ENCODE peak calls at places on chromosome 18, in seven cellular contexts. P is endodermal cell, H is fibroblast of mammary gland, G is OCI-LY7, E is A549, F is AG09309, R is mesothelial cell of epicardium. B is an unnamed sample.

GRCh38 chr18:63101811-63102210 is 217.8 kb downstream of the BCL2 start:
- DNase-seq in P (no peak), R (no peak), F (no peak), H (no peak), G (no peak), E (no peak), B (no peak)

GRCh38 chr18:45793295-45793965 is 32.0 kb upstream of the SIGLEC15 start:
- DNase-seq in R (no peak), F (peak), P (no peak), H (peak), E (peak), G (no peak), B (no peak)

GRCh38 chr18:22432672-22433137 is 15.0 kb upstream of the CTAGE1 start:
- DNase-seq in H (peak), E (peak), P (no peak), G (no peak), F (peak), R (no peak), B (no peak)

GRCh38 chr18:22084547-22084946 is 84.8 kb upstream of the GATA6 start:
- DNase-seq in H (no peak), G (no peak), R (no peak), E (no peak), F (no peak), P (peak), B (no peak)

GRCh38 chr18:45284174-45284573 is 331.1 kb upstream of the SLC14A2 start:
- DNase-seq in G (no peak), E (no peak), P (peak), R (no peak), F (no peak), H (no peak), B (no peak)

GRCh38 chr18:57789105-57789504 is 14.0 kb downstream of the ATP8B1 start:
- DNase-seq in G (no peak), F (no peak), E (no peak), R (no peak), P (no peak), H (peak), B (no peak)

GRCh38 chr18:57057890-57058289 is 89.0 kb upstream of the BOD1L2 start:
- DNase-seq in G (no peak), H (no peak), F (no peak), R (no peak), P (no peak), E (no peak), B (no peak)

GRCh38 chr18:23311346-23312103 is 141.6 kb upstream of the RIOK3 start:
- DNase-seq in H (peak), P (no peak), E (no peak), R (no peak), G (no peak), F (peak), B (no peak)

GRCh38 chr18:63578357-63578958 is 8.7 kb upstream of the SERPINB13 start:
- DNase-seq in E (peak), R (peak), F (peak), H (peak), G (peak), P (peak), B (peak)

GRCh38 chr18:58228176-58228575 is 184.2 kb downstream of the NEDD4L start:
- DNase-seq in H (no peak), G (no peak), E (no peak), R (no peak), P (no peak), F (no peak), B (no peak)

GRCh38 chr18:60984496-60984895 is 348.7 kb upstream of the CDH20 start:
- DNase-seq in H (peak), P (no peak), R (no peak), E (no peak), F (peak), G (no peak), B (no peak)

GRCh38 chr18:77448046-77448445 is 198.4 kb downstream of the GALR1 start:
- DNase-seq in R (no peak), F (no peak), H (no peak), G (no peak), E (no peak), P (no peak), B (no peak)

GRCh38 chr18:9792565-9793226 is 84.6 kb downstream of the RAB31 start:
- DNase-seq in H (no peak), F (no peak), E (peak), P (peak), G (peak), R (no peak), B (peak)

GRCh38 chr18:63336366-63337099 is 17.0 kb upstream of the BCL2 start:
- DNase-seq in E (peak), H (peak), R (no peak), G (no peak), P (no peak), F (peak), B (no peak)

GRCh38 chr18:23135679-23136325 is 517 bp downstream of the CABLES1 start:
- DNase-seq in F (no peak), G (peak), H (no peak), P (peak), E (no peak), R (peak), B (peak)

GRCh38 chr18:47754311-47755101 is 176.0 kb downstream of the SMAD2 start:
- DNase-seq in P (peak), R (peak), G (peak), F (no peak), E (peak), H (peak), B (peak)

GRCh38 chr18:47756364-47757016 is 174.0 kb downstream of the SMAD2 start:
- DNase-seq in P (peak), R (peak), H (peak), F (no peak), E (peak), G (peak), B (peak)

GRCh38 chr18:47755102-47755456 is 175.4 kb downstream of the SMAD2 start:
- DNase-seq in E (no peak), R (peak), P (no peak), F (no peak), G (no peak), H (no peak), B (no peak)

GRCh38 chr18:47752796-47753645 is 177.4 kb downstream of the SMAD2 start:
- DNase-seq in P (no peak), H (no peak), E (no peak), R (peak), F (no peak), G (no peak), B (no peak)

GRCh38 chr18:47758000-47758399 is 172.5 kb downstream of the SMAD2 start:
- DNase-seq in H (peak), G (peak), R (no peak), E (no peak), F (no peak), P (peak), B (no peak)
- TF ChIP-seq CTCF in H (peak), G (peak), R (peak), E (no peak), F (peak), P (peak), B (no peak)

GRCh38 chr18:69469444-69469919 is 68.8 kb downstream of the DOK6 start:
- DNase-seq in H (peak), P (peak), E (peak), R (no peak), G (no peak), F (no peak), B (peak)
- TF ChIP-seq CTCF in H (peak), P (peak), E (peak), R (no peak), G (peak), F (no peak), B (no peak)

DNA sequence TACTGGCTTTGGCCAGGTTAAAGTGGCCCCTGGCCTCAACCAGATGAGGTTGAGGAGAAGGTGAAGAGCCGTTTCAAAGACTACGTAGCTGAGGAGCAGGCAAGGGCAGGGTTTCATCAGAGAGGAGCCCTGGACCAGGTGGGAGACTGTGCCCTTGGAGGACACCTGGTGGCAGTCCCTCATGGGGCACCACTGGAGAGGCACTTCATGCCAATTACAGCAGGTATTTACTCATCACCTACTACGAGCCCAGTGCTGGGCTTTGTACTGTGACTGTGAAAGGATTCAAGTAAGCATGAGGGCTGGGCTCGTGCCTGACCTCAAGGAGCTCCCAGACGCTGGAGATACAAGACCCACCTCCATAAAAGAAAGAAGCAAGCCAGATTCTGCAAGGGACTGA is 37.6 kb downstream of the SMAD7 start:
- DNase-seq in F (no peak), G (peak), E (no peak), H (no peak), R (no peak), P (peak), B (no peak)
- TF ChIP-seq CTCF in F (peak), G (peak), E (peak), H (no peak), R (no peak), P (peak), B (peak)

DNA sequence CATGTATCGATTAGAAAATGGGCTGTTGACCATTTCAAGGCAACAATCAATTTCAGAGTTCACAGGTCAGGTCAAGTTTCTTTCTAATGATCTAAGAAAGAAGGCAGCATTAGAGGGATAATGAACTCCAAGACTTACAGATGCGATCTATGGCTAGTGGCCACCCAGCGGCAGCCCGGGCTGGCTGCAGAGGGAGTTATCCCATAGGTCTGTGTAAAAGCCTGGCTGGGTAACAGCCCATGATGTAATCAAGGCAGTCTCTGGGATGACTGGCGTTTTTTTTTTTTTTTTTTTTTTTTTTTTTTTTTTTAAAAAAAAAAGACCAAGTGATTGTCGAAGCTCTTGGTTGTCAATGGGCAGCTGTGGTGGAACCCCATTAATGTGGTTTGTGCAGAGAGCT is 171.1 kb upstream of the SKOR2 start:
- DNase-seq in G (no peak), F (no peak), E (no peak), P (peak), H (peak), R (no peak), B (no peak)
- TF ChIP-seq CTCF in G (no peak), F (no peak), E (no peak), P (peak), H (peak), R (no peak), B (no peak)

DNA sequence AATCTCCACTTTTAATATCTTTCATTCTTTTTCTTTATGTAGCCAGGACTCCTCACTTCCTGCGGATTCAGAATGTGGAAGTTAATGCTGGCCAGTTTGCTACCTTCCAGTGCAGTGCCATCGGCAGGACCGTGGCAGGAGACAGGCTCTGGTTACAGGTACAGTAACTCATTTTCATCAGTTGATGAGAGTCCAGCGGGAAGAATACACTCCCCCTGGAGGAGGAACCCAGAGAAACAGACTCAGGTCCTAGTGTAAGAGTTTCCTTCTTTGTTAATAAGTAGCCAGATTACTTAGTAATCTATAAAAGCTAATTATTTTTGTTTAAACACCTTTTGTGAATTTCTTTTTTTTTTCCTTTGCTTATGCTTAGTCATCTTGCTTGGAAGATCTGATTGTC is 359.4 kb downstream of the PTPRM start:
- DNase-seq in F (no peak), G (no peak), E (peak), P (peak), R (no peak), H (no peak), B (no peak)
- TF ChIP-seq CTCF in F (no peak), G (peak), E (peak), P (peak), R (no peak), H (peak), B (no peak)

GRCh38 chr18:55589625-55590291 is 1.8 kb upstream of the TCF4 start:
- DNase-seq in H (peak), R (peak), F (peak), P (peak), E (peak), G (peak), B (peak)
- TF ChIP-seq CTCF in H (no peak), R (no peak), F (no peak), P (no peak), E (no peak), G (no peak), B (no peak)

GRCh38 chr18:35024965-35025364 is 16.2 kb upstream of the MAPRE2 start:
- DNase-seq in F (peak), P (no peak), G (no peak), H (peak), R (no peak), E (peak), B (no peak)

GRCh38 chr18:35028556-35028955 is 12.7 kb upstream of the MAPRE2 start:
- DNase-seq in R (no peak), P (no peak), E (no peak), H (peak), F (no peak), G (no peak), B (no peak)

GRCh38 chr18:35029103-35029502 is 12.1 kb upstream of the MAPRE2 start:
- DNase-seq in G (no peak), F (no peak), P (no peak), R (no peak), E (no peak), H (peak), B (no peak)

GRCh38 chr18:35026407-35027061 is 14.7 kb upstream of the MAPRE2 start:
- DNase-seq in E (no peak), G (peak), F (no peak), H (no peak), R (no peak), P (peak), B (no peak)

GRCh38 chr18:35027206-35027605 is 14.0 kb upstream of the MAPRE2 start:
- DNase-seq in P (no peak), G (no peak), R (no peak), E (no peak), F (no peak), H (no peak), B (no peak)
- TF ChIP-seq CTCF in P (no peak), G (no peak), R (no peak), E (no peak), F (no peak), H (no peak), B (no peak)

GRCh38 chr18:7177131-7177744 is 53.7 kb upstream of the LRRC30 start:
- DNase-seq in E (peak), G (peak), H (peak), R (peak), F (peak), P (peak), B (peak)
- TF ChIP-seq CTCF in E (peak), G (peak), H (peak), R (peak), F (peak), P (peak), B (peak)

DNA sequence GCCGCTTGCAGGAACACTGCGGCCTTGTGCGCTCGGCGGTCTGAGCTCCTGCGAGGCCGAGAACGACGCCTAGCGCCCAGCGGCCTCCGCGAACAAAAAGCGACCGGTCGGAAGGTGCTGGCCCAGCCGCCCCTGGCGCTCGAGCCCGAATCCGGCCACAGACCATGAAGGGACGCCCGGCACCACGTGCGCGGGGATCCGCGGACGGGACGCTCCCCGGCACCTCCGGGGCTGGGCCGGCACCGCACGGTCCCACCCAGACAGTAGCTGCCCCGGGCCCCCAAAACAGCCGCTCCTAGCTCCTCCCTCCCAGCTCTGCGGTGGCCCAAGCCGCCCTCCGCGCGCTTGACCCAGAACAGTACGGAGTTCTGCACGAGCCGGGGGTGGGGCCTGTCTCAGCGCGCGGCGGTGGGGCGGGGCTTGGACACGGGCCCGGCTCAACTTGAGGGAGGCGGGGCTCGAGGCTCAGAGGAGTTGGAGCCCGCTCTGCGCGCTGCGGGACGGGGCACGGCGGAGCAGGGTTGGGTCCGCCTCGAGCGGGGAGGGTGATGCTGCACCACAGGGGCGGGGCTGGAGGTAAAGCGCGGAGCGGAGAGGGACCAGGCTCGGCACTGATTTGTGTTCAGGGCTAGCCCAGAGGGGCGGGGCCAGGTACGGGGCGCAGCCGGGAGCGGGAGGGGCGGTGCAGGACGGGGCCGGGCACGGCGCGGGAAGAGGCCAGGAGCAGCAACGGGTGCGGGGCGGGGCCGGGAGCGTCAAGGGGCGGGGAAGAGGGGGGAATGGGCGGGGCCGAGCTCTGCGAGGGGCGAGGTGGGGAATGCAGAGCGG is 538 bp upstream of the IMPA2 start:
- DNase-seq in F (peak), E (peak), H (peak), P (peak), G (peak), R (peak), B (peak)
- TF ChIP-seq CTCF in F (no peak), E (no peak), H (no peak), P (peak), G (no peak), R (no peak), B (peak)

DNA sequence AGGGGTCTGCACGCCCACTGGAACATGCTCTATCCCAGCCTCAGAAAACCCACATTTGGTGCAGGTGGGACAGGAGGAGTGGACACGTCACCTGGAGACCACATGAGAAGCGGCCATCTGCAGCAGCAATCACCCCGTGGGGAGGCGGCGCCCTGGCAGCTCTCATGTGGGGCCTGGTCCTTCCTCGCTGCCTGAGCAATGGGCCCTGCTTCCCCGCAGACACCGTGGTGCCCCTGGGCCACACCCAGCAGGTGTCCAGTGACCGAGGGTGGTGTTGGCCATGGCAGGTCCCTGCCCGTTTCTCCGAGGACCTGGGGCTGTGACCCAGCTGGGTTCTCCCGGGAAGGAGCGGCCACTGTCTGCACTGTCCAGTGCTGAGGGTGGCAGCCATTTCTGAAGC is 44.6 kb downstream of the NFATC1 start:
- DNase-seq in F (no peak), R (no peak), E (no peak), H (no peak), G (no peak), P (no peak), B (no peak)
- TF ChIP-seq CTCF in F (no peak), R (no peak), E (no peak), H (no peak), G (no peak), P (no peak), B (no peak)